ENCODE peak calls at places on chromosome 1, in nine cellular contexts. L, V, U, R, D, E, N, G and P are unnamed samples.
A peak's percentile ranks its signal among the peaks of the same experiment; 100 is the strongest.

GRCh38 chr1:3995141-3995780 is 95.2 kb upstream of the C1orf174 start:
- DNase-seq in L (no peak), V (no peak), U (no peak), R (no peak), D (no peak), E (no peak), N (no peak), G (no peak), P (no peak)

GRCh38 chr1:155967410-155968400 is 10.6 kb downstream of the ARHGEF2 start:
- DNase-seq in L (no peak), V (no peak), U (no peak), R (no peak), D (no peak), E (no peak), N (no peak), G (no peak), P (peak; percentile 43)

GRCh38 chr1:116817582-116818064 is 63.4 kb downstream of the CD2 start:
- DNase-seq in L (peak; percentile 65), V (no peak), U (peak; percentile 56), R (peak; percentile 74), D (peak; percentile 74), E (peak; percentile 47), N (peak; percentile 65), G (no peak), P (no peak)

GRCh38 chr1:50412813-50413476 is 10.3 kb downstream of the DMRTA2 start:
- DNase-seq in L (no peak), V (no peak), U (no peak), R (no peak), D (no peak), E (no peak), N (no peak), G (no peak), P (no peak)

GRCh38 chr1:43419627-43420425 is 30.1 kb downstream of the SZT2 start:
- DNase-seq in L (no peak), V (no peak), U (no peak), R (no peak), D (no peak), E (no peak), N (no peak), G (no peak), P (no peak)

GRCh38 chr1:226627924-226628623 is 79.5 kb downstream of the STUM start:
- DNase-seq in L (peak; percentile 1), V (no peak), U (no peak), R (no peak), D (no peak), E (no peak), N (no peak), G (no peak), P (peak; percentile 29)

GRCh38 chr1:38141483-38141882 is 94.9 kb upstream of the POU3F1 start:
- DNase-seq in L (no peak), V (no peak), U (no peak), R (no peak), D (no peak), E (no peak), N (no peak), G (no peak), P (no peak)

GRCh38 chr1:55337801-55338447 is 122.8 kb upstream of the USP24 start:
- DNase-seq in L (no peak), V (no peak), U (no peak), R (no peak), D (no peak), E (peak; percentile 80), N (peak; percentile 64), G (no peak), P (no peak)

GRCh38 chr1:6419397-6419802 is 319 bp downstream of the HES2 start:
- DNase-seq in L (no peak), V (no peak), U (peak; percentile 77), R (no peak), D (peak; percentile 7), E (no peak), N (no peak), G (no peak), P (no peak)